ENCODE peak calls at places on chromosomes 3 and 15, in five cellular contexts. F is mammary epithelial cell, I is neural progenitor cell, G is vagina, Q is bronchial epithelial cell. R is an unnamed sample. For H3K36me3, the result is how much of the 10 kb centered on the place peaks cover.

GRCh38 chr3:131110087-131110486 is 83.4 kb downstream of the NEK11 start:
- DNase-seq in F (peak), I (no peak), G (no peak), Q (peak), R (no peak)

GRCh38 chr15:31031471-31032064 is 40.1 kb upstream of the MTMR10 start:
- DNase-seq in F (peak), I (no peak), G (no peak), Q (peak), R (no peak)

GRCh38 chr3:98914210-98915080 is 12.9 kb upstream of the DCBLD2 start:
- DNase-seq in F (peak), I (no peak), G (no peak), Q (peak), R (no peak)

GRCh38 chr15:96356494-96357455 is 26.3 kb downstream of the NR2F2 start:
- DNase-seq in F (peak), I (peak), G (no peak), Q (peak), R (peak)

GRCh38 chr3:85162905-85163304 is 204.1 kb downstream of the CADM2 start:
- DNase-seq in F (peak), I (no peak), G (no peak), Q (peak), R (no peak)

GRCh38 chr3:130707914-130708601 is 38.6 kb downstream of the PIK3R4 start:
- DNase-seq in F (no peak), I (no peak), G (no peak), Q (no peak), R (no peak)

GRCh38 chr3:170355738-170356595 is 1.5 kb upstream of the SKIL start:
- DNase-seq in F (peak), I (peak), G (peak), Q (peak), R (peak)

GRCh38 chr3:67804545-67804944 is 150.1 kb upstream of the SUCLG2 start:
- DNase-seq in F (no peak), I (no peak), G (no peak), Q (no peak), R (no peak)

GRCh38 chr3:127035672-127036071 is 52.8 kb downstream of the PLXNA1 start:
- DNase-seq in F (peak), I (no peak), G (no peak), Q (peak), R (no peak)

GRCh38 chr3:139764936-139765335 is 87.2 kb upstream of the NMNAT3 start:
- DNase-seq in F (peak), I (no peak), G (no peak), Q (peak), R (no peak)

GRCh38 chr15:54256190-54256589 is 277.9 kb downstream of the UNC13C start:
- DNase-seq in F (no peak), I (no peak), G (no peak), Q (no peak), R (no peak)

GRCh38 chr3:29429055-29429454 is 148.2 kb downstream of the RBMS3 start:
- DNase-seq in F (no peak), I (no peak), G (no peak), Q (no peak), R (no peak)

GRCh38 chr3:115165266-115165665 is 18.2 kb upstream of the ZBTB20 start:
- DNase-seq in F (no peak), I (no peak), G (no peak), Q (no peak), R (no peak)

GRCh38 chr15:82317091-82317489 is 32.2 kb downstream of the GOLGA6L10 start:
- DNase-seq in F (no peak), I (no peak), G (no peak), Q (no peak), R (no peak)

GRCh38 chr15:83512459-83512858 is 65.3 kb downstream of the SH3GL3 start:
- DNase-seq in F (no peak), I (peak), G (no peak), Q (no peak), R (no peak)

GRCh38 chr3:189897406-189897805 is 223.3 kb downstream of the P3H2 start:
- DNase-seq in F (no peak), I (no peak), G (no peak), Q (peak), R (no peak)

GRCh38 chr15:88769161-88769971 is 33.9 kb upstream of the ACAN start:
- DNase-seq in F (peak), I (peak), G (peak), Q (no peak), R (peak)

GRCh38 chr3:184822654-184823053 is 10.7 kb downstream of the VPS8 start:
- DNase-seq in F (no peak), I (no peak), G (no peak), Q (no peak), R (no peak)

GRCh38 chr15:67164811-67165652 is 89.4 kb downstream of the AAGAB start:
- DNase-seq in F (no peak), I (peak), G (no peak), Q (no peak), R (no peak)

GRCh38 chr3:197306374-197307086 is 8.1 kb upstream of the DLG1 start:
- DNase-seq in F (peak), I (no peak), G (no peak), Q (peak), R (no peak)

GRCh38 chr3:61141697-61142096 is 109.6 kb downstream of the FHIT start:
- DNase-seq in F (no peak), I (peak), G (no peak), Q (no peak), R (no peak)

GRCh38 chr3:104273046-104273649 is 1093.6 kb upstream of the ALCAM start:
- DNase-seq in F (peak), I (peak), G (no peak), Q (peak), R (no peak)

GRCh38 chr3:58670506-58671125 is 4.0 kb upstream of the FAM3D start:
- DNase-seq in F (no peak), I (no peak), G (peak), Q (no peak), R (no peak)

GRCh38 chr15:98850991-98851776 is 156.4 kb downstream of the PGPEP1L start:
- DNase-seq in F (peak), I (peak), G (no peak), Q (peak), R (peak)

GRCh38 chr15:69590932-69591524 is 138.4 kb downstream of the RPLP1 start:
- DNase-seq in F (no peak), I (no peak), G (no peak), Q (no peak), R (no peak)

GRCh38 chr15:69591905-69592508 is 139.4 kb downstream of the RPLP1 start:
- DNase-seq in F (peak), I (no peak), G (no peak), Q (peak), R (no peak)

GRCh38 chr15:69593981-69594966 is 141.7 kb downstream of the RPLP1 start:
- DNase-seq in F (peak), I (no peak), G (no peak), Q (peak), R (no peak)

GRCh38 chr15:69593488-69593887 is 140.9 kb downstream of the RPLP1 start:
- DNase-seq in F (no peak), I (no peak), G (no peak), Q (no peak), R (no peak)

GRCh38 chr15:69592954-69593353 is 140.3 kb downstream of the RPLP1 start:
- DNase-seq in F (no peak), I (no peak), G (no peak), Q (no peak), R (no peak)
- TF ChIP-seq CTCF in F (no peak), I (no peak), G (no peak), Q (no peak), R (no peak)

DNA sequence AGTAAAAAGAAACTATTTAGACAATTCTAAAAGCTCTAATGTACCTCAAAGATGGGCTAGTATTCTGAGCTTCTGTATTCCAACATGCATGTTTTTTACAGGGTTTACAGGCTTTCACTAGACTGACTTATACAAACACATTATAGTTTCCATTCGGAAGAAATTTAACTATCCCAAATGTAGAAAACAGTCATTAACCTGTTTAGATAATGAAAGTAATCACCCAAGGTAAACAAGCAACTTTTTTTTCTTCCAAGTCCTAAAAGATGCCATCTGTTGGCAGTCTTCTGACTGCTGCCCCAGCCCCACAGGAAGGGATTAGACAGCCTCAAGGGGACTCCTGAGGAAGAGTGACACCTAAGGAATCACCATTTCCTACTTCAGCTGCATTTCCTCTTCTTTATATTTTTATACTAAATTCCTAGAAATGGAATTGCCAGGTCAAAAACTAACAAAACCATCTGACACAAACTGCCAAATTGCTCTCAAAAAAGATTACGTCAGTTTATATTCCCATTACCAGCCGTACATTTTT is 25.5 kb downstream of the SIN3A start:
- DNase-seq in F (no peak), I (no peak), G (no peak), Q (no peak), R (no peak)
- H3K36me3 ChIP-seq in F (under half), I (under half), G (under half), Q (under half), R (under half)

DNA sequence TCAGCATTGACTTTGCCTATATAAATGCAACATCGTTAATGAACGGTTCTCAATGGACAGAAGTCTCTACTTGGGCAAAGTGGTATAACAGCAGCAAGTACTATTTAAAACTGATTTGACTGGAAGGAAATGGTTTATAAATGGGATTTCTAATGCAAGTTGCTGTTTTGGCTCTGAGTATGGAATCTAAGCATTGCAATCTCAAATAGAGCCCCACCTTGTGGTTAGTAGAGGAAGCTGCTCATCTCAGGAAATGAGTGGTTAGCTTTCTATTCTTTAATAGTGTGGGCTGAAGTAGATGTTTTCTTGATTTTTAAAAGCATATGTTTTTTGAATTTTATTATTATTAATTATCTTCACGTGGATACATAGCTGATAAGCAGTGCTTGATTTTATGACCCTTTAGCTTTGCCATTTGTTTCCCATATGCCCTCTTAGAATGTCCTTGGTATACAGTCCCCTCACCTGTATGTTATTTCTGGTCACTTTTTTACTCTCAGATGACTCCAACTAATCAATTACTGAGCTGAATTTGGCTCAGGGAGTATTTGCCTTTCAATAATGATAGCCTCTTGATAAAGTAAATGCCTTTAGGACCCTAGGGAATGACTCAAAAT is 67.1 kb downstream of the OXSM start:
- DNase-seq in F (peak), I (peak), G (no peak), Q (peak), R (no peak)
- TF ChIP-seq CTCF in F (peak), I (peak), G (peak), Q (peak), R (peak)

GRCh38 chr3:195285403-195285802 is 14.4 kb upstream of the XXYLT1 start:
- DNase-seq in F (no peak), I (no peak), G (no peak), Q (no peak), R (no peak)
- H3K36me3 ChIP-seq in F (under half), I (under half), G (under half), Q (under half), R (under half)

DNA sequence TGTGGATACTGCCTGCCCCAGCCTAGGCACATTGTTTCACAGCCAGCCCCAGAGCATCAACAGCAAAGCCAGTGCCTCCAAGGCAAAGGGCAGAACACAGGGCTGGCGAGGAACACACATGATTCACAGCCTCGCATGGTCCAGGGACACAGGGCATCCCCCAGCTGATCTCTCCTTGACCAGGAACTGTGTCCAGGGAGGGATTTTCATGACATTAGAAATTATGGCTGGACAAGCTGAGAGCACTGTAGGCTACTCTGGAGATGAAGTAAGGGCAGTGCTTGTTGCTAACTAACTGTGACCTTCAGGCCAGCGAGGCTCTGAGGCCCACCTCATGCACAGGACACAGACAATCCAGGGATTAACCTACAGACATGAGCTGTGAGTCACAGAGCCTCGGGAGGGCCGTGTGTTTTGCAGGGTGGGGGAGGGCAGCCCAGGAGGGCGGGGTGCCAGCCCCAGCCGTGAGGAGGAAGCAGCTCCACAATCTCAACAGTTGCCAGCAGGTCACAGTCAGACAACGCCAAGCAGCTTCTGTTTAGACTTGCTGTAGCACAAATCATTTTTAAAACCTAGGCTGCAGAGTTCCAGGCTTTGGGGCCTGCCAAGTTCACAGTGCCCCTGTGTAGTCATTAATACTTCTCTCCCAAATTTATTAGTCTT is 114.9 kb downstream of the ETFA start:
- DNase-seq in F (peak), I (no peak), G (no peak), Q (peak), R (peak)
- TF ChIP-seq CTCF in F (no peak), I (no peak), G (no peak), Q (peak), R (no peak)

DNA sequence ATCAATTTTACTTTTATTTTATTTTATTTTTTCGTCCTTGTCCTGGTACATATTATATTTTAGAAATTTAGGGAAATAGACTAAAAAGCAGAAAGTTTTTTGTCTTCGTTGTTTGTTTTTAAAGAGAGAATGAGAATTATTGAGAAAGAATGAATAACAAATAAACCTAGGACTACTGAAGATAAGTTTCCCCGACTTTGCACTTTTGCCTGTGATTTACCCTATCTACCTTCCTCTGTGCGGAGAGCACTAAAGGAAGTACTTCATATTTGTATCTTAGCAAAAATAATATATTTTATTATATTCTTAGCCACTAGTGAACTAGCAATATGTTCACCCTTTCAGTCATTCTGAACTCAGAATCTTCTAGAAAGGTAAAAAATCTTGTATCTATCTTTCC is 60.6 kb downstream of the ECT2 start:
- DNase-seq in F (no peak), I (no peak), G (no peak), Q (no peak), R (no peak)
- H3K36me3 ChIP-seq in F (under half), I (under half), G (under half), Q (under half), R (under half)

DNA sequence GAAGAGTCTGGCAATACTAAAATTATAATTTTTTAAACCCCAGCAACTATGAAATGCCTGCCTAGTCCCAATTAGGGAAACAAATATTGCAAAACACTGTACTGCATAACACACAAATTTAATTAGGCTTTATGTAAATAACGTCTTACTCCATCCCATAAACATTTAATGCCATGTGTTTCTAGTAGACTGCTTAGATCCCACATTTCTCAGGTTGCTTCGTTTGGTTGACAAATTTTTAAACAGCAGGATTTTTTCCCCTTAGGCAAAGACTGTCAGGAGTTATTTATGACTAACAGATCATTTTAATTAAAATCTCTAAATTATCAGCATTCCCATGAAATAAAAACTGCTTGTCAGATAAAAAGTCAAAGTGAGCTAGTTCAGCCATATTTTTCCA is 29.9 kb downstream of the EIF2AK4 start:
- DNase-seq in F (no peak), I (no peak), G (no peak), Q (no peak), R (no peak)
- TF ChIP-seq CTCF in F (no peak), I (no peak), G (no peak), Q (no peak), R (no peak)

GRCh38 chr15:40984963-40985362 is 31.7 kb downstream of the CHAC1 start:
- DNase-seq in F (no peak), I (no peak), G (no peak), Q (no peak), R (no peak)
- H3K36me3 ChIP-seq in F (under half), I (under half), G (under half), Q (under half), R (under half)